ENCODE peak calls at places on chromosome 19, in six cellular contexts. One of them, this sample, is unnamed.

GRCh38 chr19:862529-863304 is 3.3 kb downstream of the CFD start:
- DNase-seq in HepG2: no peak
- DNase-seq in GM12878: peak; percentile 12
- DNase-seq in H1: peak; percentile 70
- DNase-seq in K562: peak; percentile 91
- DNase-seq in SK-N-SH: peak; percentile 91
- DNase-seq in this sample: no peak

GRCh38 chr19:5880604-5881078 is 10.3 kb upstream of the FUT5 start:
- DNase-seq in HepG2: peak; percentile 90
- DNase-seq in K562: no peak
- DNase-seq in H1: no peak
- DNase-seq in SK-N-SH: no peak
- DNase-seq in GM12878: no peak
- DNase-seq in this sample: no peak

GRCh38 chr19:1853295-1854031 is 5.2 kb upstream of the REXO1 start:
- DNase-seq in SK-N-SH: peak; percentile 85
- DNase-seq in K562: peak; percentile 94
- DNase-seq in GM12878: peak; percentile 43
- DNase-seq in HepG2: peak; percentile 76
- DNase-seq in H1: no peak
- DNase-seq in this sample: peak; percentile 70

GRCh38 chr19:5052515-5052914 is 83.6 kb downstream of the KDM4B start:
- DNase-seq in H1: no peak
- DNase-seq in SK-N-SH: peak; percentile 69
- DNase-seq in K562: no peak
- DNase-seq in GM12878: no peak
- DNase-seq in HepG2: no peak
- DNase-seq in this sample: no peak

GRCh38 chr19:19443902-19444693 is 38.6 kb downstream of the GATAD2A start:
- DNase-seq in GM12878: no peak
- DNase-seq in HepG2: no peak
- DNase-seq in SK-N-SH: no peak
- DNase-seq in H1: no peak
- DNase-seq in K562: no peak
- DNase-seq in this sample: no peak

GRCh38 chr19:6761053-6761676 is 6.1 kb downstream of the SH2D3A start:
- DNase-seq in H1: no peak
- DNase-seq in K562: peak; percentile 63
- DNase-seq in HepG2: peak; percentile 28
- DNase-seq in GM12878: no peak
- DNase-seq in SK-N-SH: peak; percentile 77
- DNase-seq in this sample: no peak

GRCh38 chr19:48489608-48490216 is 20.5 kb downstream of the CYTH2 start:
- DNase-seq in K562: peak; percentile 80
- DNase-seq in SK-N-SH: peak; percentile 88
- DNase-seq in GM12878: no peak
- DNase-seq in HepG2: peak; percentile 47
- DNase-seq in H1: peak; percentile 67
- DNase-seq in this sample: peak; percentile 69

GRCh38 chr19:2103308-2103707 is 6.6 kb downstream of the IZUMO4 start:
- DNase-seq in K562: no peak
- DNase-seq in HepG2: no peak
- DNase-seq in GM12878: no peak
- DNase-seq in SK-N-SH: no peak
- DNase-seq in H1: no peak
- DNase-seq in this sample: no peak

GRCh38 chr19:15452111-15453047 is 2.6 kb upstream of the WIZ start:
- DNase-seq in HepG2: peak; percentile 69
- DNase-seq in SK-N-SH: peak; percentile 98
- DNase-seq in GM12878: no peak
- DNase-seq in K562: peak; percentile 94
- DNase-seq in H1: peak; percentile 91
- DNase-seq in this sample: no peak

GRCh38 chr19:38376576-38376975 is 2.2 kb downstream of the PSMD8 start:
- DNase-seq in H1: no peak
- DNase-seq in K562: no peak
- DNase-seq in HepG2: no peak
- DNase-seq in GM12878: no peak
- DNase-seq in SK-N-SH: no peak
- DNase-seq in this sample: no peak

GRCh38 chr19:19410553-19411550 is 5.4 kb downstream of the GATAD2A start:
- DNase-seq in K562: peak; percentile 34
- DNase-seq in H1: no peak
- DNase-seq in HepG2: no peak
- DNase-seq in GM12878: no peak
- DNase-seq in SK-N-SH: no peak
- DNase-seq in this sample: no peak

GRCh38 chr19:5339470-5339949 is 1.1 kb downstream of the PTPRS start:
- DNase-seq in SK-N-SH: peak; percentile 79
- DNase-seq in H1: no peak
- DNase-seq in HepG2: no peak
- DNase-seq in K562: no peak
- DNase-seq in GM12878: no peak
- DNase-seq in this sample: no peak

GRCh38 chr19:8017808-8018207 is 12.4 kb upstream of the ELAVL1 start:
- DNase-seq in GM12878: no peak
- DNase-seq in HepG2: peak; percentile 45
- DNase-seq in K562: peak; percentile 76
- DNase-seq in H1: no peak
- DNase-seq in SK-N-SH: no peak
- DNase-seq in this sample: peak; percentile 75

GRCh38 chr19:13103585-13103923 is 896 bp upstream of the LYL1 start:
- DNase-seq in SK-N-SH: no peak
- DNase-seq in HepG2: no peak
- DNase-seq in GM12878: no peak
- DNase-seq in K562: peak; percentile 34
- DNase-seq in H1: no peak
- DNase-seq in this sample: peak; percentile 77

GRCh38 chr19:36093146-36093662 is 17.7 kb upstream of the OVOL3 start:
- DNase-seq in SK-N-SH: no peak
- DNase-seq in HepG2: no peak
- DNase-seq in GM12878: peak; percentile 19
- DNase-seq in H1: no peak
- DNase-seq in K562: no peak
- DNase-seq in this sample: no peak

GRCh38 chr19:15672580-15673175 is at the start of gene CYP4F12:
- DNase-seq in HepG2: peak; percentile 76
- DNase-seq in H1: no peak
- DNase-seq in SK-N-SH: no peak
- DNase-seq in K562: peak; percentile 57
- DNase-seq in GM12878: no peak
- DNase-seq in this sample: no peak

GRCh38 chr19:17450264-17451075 is 2.0 kb upstream of the TMEM221 start:
- DNase-seq in SK-N-SH: no peak
- DNase-seq in H1: no peak
- DNase-seq in K562: peak; percentile 67
- DNase-seq in GM12878: no peak
- DNase-seq in HepG2: no peak
- DNase-seq in this sample: peak; percentile 42

GRCh38 chr19:43784251-43784980 is 3.6 kb upstream of the KCNN4 start:
- DNase-seq in K562: peak; percentile 94
- DNase-seq in HepG2: no peak
- DNase-seq in SK-N-SH: no peak
- DNase-seq in H1: no peak
- DNase-seq in GM12878: no peak
- DNase-seq in this sample: peak; percentile 55

GRCh38 chr19:8577247-8577646 is at the start of gene MYO1F:
- DNase-seq in K562: peak; percentile 58
- DNase-seq in SK-N-SH: no peak
- DNase-seq in H1: no peak
- DNase-seq in GM12878: no peak
- DNase-seq in HepG2: no peak
- DNase-seq in this sample: peak; percentile 83

GRCh38 chr19:46678110-46678732 is 17.2 kb upstream of the DACT3 start:
- DNase-seq in K562: peak; percentile 86
- DNase-seq in H1: no peak
- DNase-seq in GM12878: no peak
- DNase-seq in HepG2: no peak
- DNase-seq in SK-N-SH: peak; percentile 89
- DNase-seq in this sample: no peak

GRCh38 chr19:37966211-37967072 is 59.4 kb downstream of the SIPA1L3 start:
- DNase-seq in GM12878: no peak
- DNase-seq in H1: no peak
- DNase-seq in K562: no peak
- DNase-seq in SK-N-SH: no peak
- DNase-seq in HepG2: no peak
- DNase-seq in this sample: no peak

GRCh38 chr19:6236310-6237291 is 43.2 kb downstream of the MLLT1 start:
- DNase-seq in SK-N-SH: peak; percentile 46
- DNase-seq in HepG2: no peak
- DNase-seq in K562: no peak
- DNase-seq in H1: no peak
- DNase-seq in GM12878: no peak
- DNase-seq in this sample: no peak

GRCh38 chr19:46596008-46596407 is 5.1 kb upstream of the CALM3 start:
- DNase-seq in HepG2: no peak
- DNase-seq in K562: peak; percentile 36
- DNase-seq in GM12878: no peak
- DNase-seq in SK-N-SH: no peak
- DNase-seq in H1: no peak
- DNase-seq in this sample: no peak

DNA sequence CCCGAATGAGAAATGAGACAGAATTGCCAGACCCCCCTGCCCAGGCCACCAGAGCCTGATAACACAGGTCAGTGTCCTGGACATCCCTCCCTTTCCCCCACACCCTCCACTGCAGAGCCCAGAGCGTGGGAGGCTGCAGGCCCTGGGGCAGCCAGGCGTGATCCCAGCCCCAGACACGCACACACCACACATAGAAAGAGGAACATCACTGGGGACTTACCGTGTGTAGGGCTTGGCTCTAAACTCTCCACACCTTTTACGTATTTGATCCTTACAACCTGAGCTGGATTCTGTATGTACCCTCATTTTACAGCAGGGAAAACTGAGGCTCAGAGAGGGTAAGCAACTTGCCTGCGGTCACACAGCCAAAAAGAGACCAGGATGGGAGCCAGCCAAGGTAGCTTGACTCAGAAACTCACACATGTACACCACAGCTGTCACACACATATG is 334 bp upstream of the ANGPTL6 start:
- DNase-seq in GM12878: peak; percentile 88
- DNase-seq in H1: no peak
- DNase-seq in K562: peak; percentile 47
- DNase-seq in HepG2: no peak
- DNase-seq in SK-N-SH: peak; percentile 53
- DNase-seq in this sample: no peak
- TF ChIP-seq GABPA in GM12878: no peak
- TF ChIP-seq GABPA in H1: no peak
- TF ChIP-seq GABPA in K562: no peak
- TF ChIP-seq GABPA in HepG2: no peak
- TF ChIP-seq GABPA in SK-N-SH: no peak
- TF ChIP-seq GABPA in this sample: no peak

DNA sequence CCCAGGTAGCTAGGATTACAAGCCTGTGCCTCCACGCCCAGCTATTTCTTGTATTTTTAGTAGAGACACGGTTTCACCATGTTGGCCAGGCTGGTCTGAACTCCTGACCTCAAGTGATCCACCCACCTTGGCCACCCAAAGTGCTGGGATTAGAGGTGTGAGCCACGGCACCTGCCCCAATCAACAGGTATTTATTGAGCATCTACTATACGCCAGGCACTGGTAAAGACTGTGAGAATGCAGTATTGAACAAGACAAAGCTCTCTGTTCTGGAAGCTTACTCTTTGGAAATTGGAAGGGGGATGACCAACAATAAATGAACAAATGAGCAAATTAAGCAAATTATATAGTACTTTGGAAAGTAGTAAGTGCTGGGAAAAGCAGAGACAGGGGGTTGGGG is 21.4 kb upstream of the ERCC1 start:
- DNase-seq in HepG2: no peak
- DNase-seq in SK-N-SH: no peak
- DNase-seq in H1: no peak
- DNase-seq in K562: no peak
- DNase-seq in GM12878: no peak
- DNase-seq in this sample: no peak
- TF ChIP-seq CTCF in HepG2: no peak
- TF ChIP-seq CTCF in SK-N-SH: no peak
- TF ChIP-seq CTCF in H1: no peak
- TF ChIP-seq CTCF in K562: no peak
- TF ChIP-seq CTCF in GM12878: no peak
- TF ChIP-seq CTCF in this sample: no peak

GRCh38 chr19:33813391-33814101 is 16.9 kb downstream of the KCTD15 start:
- DNase-seq in GM12878: no peak
- DNase-seq in H1: no peak
- DNase-seq in SK-N-SH: peak; percentile 72
- DNase-seq in K562: no peak
- DNase-seq in HepG2: no peak
- DNase-seq in this sample: no peak
- H3K27ac ChIP-seq in GM12878: no peak overlapping the region
- H3K27ac ChIP-seq in H1: no peak overlapping the region
- H3K27ac ChIP-seq in SK-N-SH: no peak overlapping the region
- H3K27ac ChIP-seq in K562: no peak overlapping the region
- H3K27ac ChIP-seq in HepG2: no peak overlapping the region
- H3K27ac ChIP-seq in this sample: no peak overlapping the region

DNA sequence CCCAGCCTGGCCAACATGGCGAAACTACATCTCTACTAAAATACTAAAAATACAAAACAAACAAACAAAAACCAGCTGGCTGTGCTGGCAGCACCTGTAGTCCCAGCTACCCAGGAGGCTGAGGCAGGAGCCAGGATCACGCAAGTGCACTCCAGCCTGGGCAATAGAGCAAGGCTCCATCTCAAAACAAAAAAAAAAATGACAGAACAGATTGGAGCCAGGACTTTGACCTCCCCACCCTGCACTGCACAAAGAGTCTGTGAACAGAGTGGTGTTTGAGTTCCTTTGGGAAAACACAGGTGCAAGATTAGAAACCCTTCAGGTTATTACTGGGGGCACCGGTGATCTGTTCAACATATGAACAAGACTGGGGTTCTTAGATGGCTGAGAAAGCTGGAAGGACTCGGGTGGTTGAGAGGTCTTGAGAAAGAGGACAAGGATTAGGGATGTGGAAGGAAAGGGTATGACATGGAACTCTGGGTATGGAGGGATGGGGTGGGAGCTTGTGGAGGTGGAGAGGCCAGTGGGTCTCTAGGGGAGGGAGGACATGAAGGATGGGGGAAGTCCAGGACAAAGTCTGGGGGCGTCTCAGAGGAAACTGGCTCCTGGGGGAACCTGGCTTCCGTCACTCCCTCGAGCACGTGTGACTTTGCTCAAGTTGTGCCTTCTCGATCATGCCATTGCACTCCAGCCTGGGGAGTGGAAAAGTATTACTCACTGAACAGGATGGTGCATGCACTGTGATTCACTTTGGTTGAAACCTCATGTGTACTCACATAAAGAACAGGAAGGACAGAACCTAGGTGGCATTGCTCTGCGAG is 25.9 kb downstream of the RCN3 start:
- DNase-seq in SK-N-SH: no peak
- DNase-seq in H1: no peak
- DNase-seq in K562: no peak
- DNase-seq in GM12878: no peak
- DNase-seq in HepG2: peak; percentile 79
- DNase-seq in this sample: no peak
- TF ChIP-seq GABPA in SK-N-SH: no peak
- TF ChIP-seq GABPA in H1: no peak
- TF ChIP-seq GABPA in K562: no peak
- TF ChIP-seq GABPA in GM12878: no peak
- TF ChIP-seq GABPA in HepG2: no peak
- TF ChIP-seq GABPA in this sample: no peak

GRCh38 chr19:39411832-39412099 is 703 bp upstream of the PLEKHG2 start:
- DNase-seq in H1: no peak
- DNase-seq in SK-N-SH: peak; percentile 80
- DNase-seq in HepG2: peak; percentile 90
- DNase-seq in GM12878: peak; percentile 89
- DNase-seq in K562: peak; percentile 94
- DNase-seq in this sample: peak; percentile 75
- TF ChIP-seq CTCF in H1: peak; percentile 84
- TF ChIP-seq CTCF in SK-N-SH: peak; percentile 98
- TF ChIP-seq CTCF in HepG2: peak; percentile 92
- TF ChIP-seq CTCF in GM12878: peak; percentile 85
- TF ChIP-seq CTCF in K562: peak; percentile 95
- TF ChIP-seq CTCF in this sample: peak; percentile 90

GRCh38 chr19:30315159-30315558 is 57.0 kb upstream of the ZNF536 start:
- DNase-seq in GM12878: no peak
- DNase-seq in K562: no peak
- DNase-seq in SK-N-SH: no peak
- DNase-seq in H1: no peak
- DNase-seq in HepG2: no peak
- DNase-seq in this sample: no peak
- H3K27ac ChIP-seq in GM12878: no peak overlapping the region
- H3K27ac ChIP-seq in K562: no peak overlapping the region
- H3K27ac ChIP-seq in SK-N-SH: no peak overlapping the region
- H3K27ac ChIP-seq in H1: no peak overlapping the region
- H3K27ac ChIP-seq in HepG2: no peak overlapping the region
- H3K27ac ChIP-seq in this sample: no peak overlapping the region